ENCODE peak calls at places on chromosomes 6 and 20, in eight cellular contexts. M is right atrium auricular region; C is lung; G is tibial nerve; B is transverse colon; F is CD8-positive, alpha-beta memory T cell; E is WERI-Rb-1; R is IMR-90. Y is an unnamed sample.

GRCh38 chr6:28695671-28696537 is 170.2 kb downstream of the GPX5 start:
- DNase-seq in M (no peak), C (no peak), G (no peak), B (no peak), F (no peak), E (no peak), R (peak; percentile 41), Y (no peak)

GRCh38 chr20:7859371-7859802 is 80.9 kb downstream of the HAO1 start:
- DNase-seq in M (no peak), C (no peak), G (no peak), B (no peak), F (no peak), E (peak; percentile 16), R (peak; percentile 70), Y (no peak)

GRCh38 chr20:57556980-57557274 is 4.0 kb upstream of the PCK1 start:
- DNase-seq in M (no peak), C (no peak), G (no peak), B (no peak), F (no peak), E (no peak), R (no peak), Y (no peak)

GRCh38 chr6:136158398-136158797 is 91.7 kb downstream of the MTFR2 start:
- DNase-seq in M (peak; percentile 73), C (peak; percentile 38), G (no peak), B (no peak), F (no peak), E (no peak), R (no peak), Y (no peak)

GRCh38 chr6:127180421-127180820 is 62.0 kb downstream of the RSPO3 start:
- DNase-seq in M (no peak), C (no peak), G (no peak), B (no peak), F (no peak), E (no peak), R (no peak), Y (no peak)

GRCh38 chr6:25882066-25882496 is 8.0 kb upstream of the SLC17A3 start:
- DNase-seq in M (no peak), C (no peak), G (no peak), B (peak; percentile 13), F (peak; percentile 61), E (no peak), R (no peak), Y (no peak)

GRCh38 chr20:10502098-10502526 is 67.0 kb downstream of the SLX4IP start:
- DNase-seq in M (no peak), C (no peak), G (no peak), B (no peak), F (no peak), E (no peak), R (no peak), Y (no peak)

GRCh38 chr6:138162947-138163569 is 1.3 kb downstream of the ARFGEF3 start:
- DNase-seq in M (no peak), C (no peak), G (no peak), B (no peak), F (no peak), E (no peak), R (no peak), Y (no peak)

GRCh38 chr6:5713519-5713918 is 293.2 kb downstream of the NRN1 start:
- DNase-seq in M (no peak), C (no peak), G (no peak), B (no peak), F (no peak), E (no peak), R (no peak), Y (no peak)

GRCh38 chr20:50848846-50849673 is 54.2 kb downstream of the BCAS4 start:
- DNase-seq in M (no peak), C (no peak), G (no peak), B (peak; percentile 39), F (no peak), E (no peak), R (no peak), Y (no peak)

GRCh38 chr6:145138469-145139185 is 596.7 kb downstream of the EPM2A start:
- DNase-seq in M (no peak), C (no peak), G (no peak), B (no peak), F (no peak), E (no peak), R (no peak), Y (no peak)

GRCh38 chr6:53313784-53314382 is 34.9 kb downstream of the ELOVL5 start:
- DNase-seq in M (no peak), C (no peak), G (no peak), B (no peak), F (no peak), E (no peak), R (peak; percentile 48), Y (no peak)

GRCh38 chr20:63942250-63943006 is 13.8 kb downstream of the UCKL1 start:
- DNase-seq in M (no peak), C (peak; percentile 50), G (no peak), B (peak; percentile 50), F (peak; percentile 56), E (peak; percentile 42), R (peak; percentile 4), Y (no peak)

GRCh38 chr6:45965787-45966186 is 49.9 kb downstream of the CLIC5 start:
- DNase-seq in M (no peak), C (no peak), G (no peak), B (no peak), F (no peak), E (no peak), R (peak; percentile 22), Y (no peak)

GRCh38 chr6:152571089-152571488 is 66.1 kb downstream of the SYNE1 start:
- DNase-seq in M (no peak), C (no peak), G (no peak), B (no peak), F (no peak), E (no peak), R (no peak), Y (no peak)

GRCh38 chr20:50720582-50720981 is 10.8 kb upstream of the PARD6B start:
- DNase-seq in M (no peak), C (no peak), G (no peak), B (no peak), F (no peak), E (no peak), R (no peak), Y (no peak)

GRCh38 chr6:30570263-30570662 is 979 bp upstream of the ABCF1 start:
- DNase-seq in M (no peak), C (no peak), G (no peak), B (no peak), F (no peak), E (no peak), R (no peak), Y (no peak)

GRCh38 chr20:52103911-52104545 is 87.6 kb downstream of the ZFP64 start:
- DNase-seq in M (no peak), C (no peak), G (no peak), B (no peak), F (peak; percentile 49), E (no peak), R (peak; percentile 14), Y (no peak)

GRCh38 chr6:13268914-13269532 is 59.3 kb downstream of the TBC1D7 start:
- DNase-seq in M (no peak), C (no peak), G (no peak), B (no peak), F (no peak), E (no peak), R (peak; percentile 44), Y (no peak)

GRCh38 chr6:37585523-37585905 is 85.8 kb upstream of the CCDC167 start:
- DNase-seq in M (no peak), C (no peak), G (no peak), B (no peak), F (no peak), E (no peak), R (peak; percentile 37), Y (no peak)

GRCh38 chr20:35269055-35269781 is 8.7 kb downstream of the MMP24OS start:
- DNase-seq in M (no peak), C (peak; percentile 56), G (no peak), B (peak; percentile 65), F (peak; percentile 64), E (peak; percentile 85), R (peak; percentile 62), Y (no peak)

GRCh38 chr20:61192254-61192950 is 59.7 kb upstream of the CDH4 start:
- DNase-seq in M (no peak), C (no peak), G (no peak), B (no peak), F (no peak), E (no peak), R (no peak), Y (no peak)
- H3K27ac ChIP-seq in M (no peak overlapping the region), C (no peak overlapping the region), G (no peak overlapping the region), B (no peak overlapping the region), F (no peak overlapping the region), E (no peak overlapping the region), R (no peak overlapping the region), Y (no peak overlapping the region)

DNA sequence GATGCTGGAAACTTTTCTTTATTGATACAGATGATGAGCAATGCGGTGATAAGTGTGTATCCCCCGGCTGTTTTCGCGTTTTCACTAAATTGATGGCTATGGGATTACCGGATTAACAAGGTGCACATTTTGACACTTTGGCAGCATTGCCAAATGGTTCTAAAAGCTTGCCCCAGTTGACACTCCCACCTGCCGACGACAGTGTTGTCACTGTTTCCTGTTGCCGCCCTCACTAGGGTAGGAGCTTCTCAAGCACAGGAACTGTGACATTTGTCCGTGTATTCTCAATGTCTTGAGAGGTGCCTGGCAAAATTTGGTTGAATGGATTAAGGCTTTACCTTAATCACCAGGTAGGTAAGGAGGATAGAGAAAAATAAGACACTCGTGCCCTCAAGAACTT is 9.8 kb upstream of the MAPK13 start:
- DNase-seq in M (no peak), C (peak; percentile 47), G (no peak), B (peak; percentile 75), F (peak; percentile 86), E (peak; percentile 63), R (no peak), Y (no peak)
- H3K27ac ChIP-seq in M (no peak overlapping the region), C (no peak overlapping the region), G (peak overlapping the region; percentile 73), B (peak overlapping the region; percentile 86), F (peak overlapping the region; percentile 76), E (peak overlapping the region; percentile 65), R (no peak overlapping the region), Y (no peak overlapping the region)

GRCh38 chr6:56849876-56850275 is 105.0 kb upstream of the BEND6 start:
- DNase-seq in M (no peak), C (no peak), G (no peak), B (no peak), F (no peak), E (no peak), R (peak; percentile 81), Y (peak; percentile 19)
- H3K27ac ChIP-seq in M (no peak overlapping the region), C (no peak overlapping the region), G (peak overlapping the region; percentile 29), B (peak overlapping the region; percentile 69), F (no peak overlapping the region), E (no peak overlapping the region), R (peak overlapping the region; percentile 92), Y (peak overlapping the region; percentile 95)

GRCh38 chr6:56520218-56520617 is 122.5 kb downstream of the DST start:
- DNase-seq in M (no peak), C (no peak), G (no peak), B (no peak), F (no peak), E (no peak), R (no peak), Y (no peak)

GRCh38 chr6:56521454-56521853 is 121.2 kb downstream of the DST start:
- DNase-seq in M (no peak), C (no peak), G (no peak), B (no peak), F (no peak), E (no peak), R (peak; percentile 73), Y (no peak)

GRCh38 chr6:56521988-56522387 is 120.7 kb downstream of the DST start:
- DNase-seq in M (no peak), C (no peak), G (no peak), B (no peak), F (no peak), E (no peak), R (peak; percentile 39), Y (no peak)

GRCh38 chr6:56524891-56525703 is 117.6 kb downstream of the DST start:
- DNase-seq in M (no peak), C (no peak), G (no peak), B (no peak), F (no peak), E (no peak), R (peak; percentile 96), Y (no peak)

GRCh38 chr6:56522871-56523270 is 119.8 kb downstream of the DST start:
- DNase-seq in M (no peak), C (no peak), G (no peak), B (no peak), F (no peak), E (no peak), R (no peak), Y (no peak)
- H3K27ac ChIP-seq in M (no peak overlapping the region), C (peak overlapping the region; percentile 72), G (no peak overlapping the region), B (peak overlapping the region; percentile 83), F (no peak overlapping the region), E (no peak overlapping the region), R (no peak overlapping the region), Y (peak overlapping the region; percentile 58)